ENCODE peak calls at places on chromosomes 16 and 17, in six cellular contexts. One of them, this sample, is unnamed.

GRCh38 chr17:47730681-47731080 is 2.4 kb upstream of the TBX21 start:
- DNase-seq in CD4-positive, alpha-beta T cell: no peak
- DNase-seq in fibroblast of the aortic adventitia: no peak
- DNase-seq in glutamatergic neuron: no peak
- DNase-seq in osteocyte: no peak
- DNase-seq in upper lobe of right lung: peak
- DNase-seq in this sample: no peak

GRCh38 chr17:66200685-66201092 is 8.8 kb upstream of the CEP112 start:
- DNase-seq in CD4-positive, alpha-beta T cell: peak
- DNase-seq in fibroblast of the aortic adventitia: peak
- DNase-seq in glutamatergic neuron: peak
- DNase-seq in osteocyte: no peak
- DNase-seq in upper lobe of right lung: no peak
- DNase-seq in this sample: peak

GRCh38 chr17:62807812-62808575 is at the start of gene MARCHF10:
- DNase-seq in CD4-positive, alpha-beta T cell: peak
- DNase-seq in fibroblast of the aortic adventitia: no peak
- DNase-seq in glutamatergic neuron: peak
- DNase-seq in osteocyte: peak
- DNase-seq in upper lobe of right lung: peak
- DNase-seq in this sample: no peak

GRCh38 chr17:39889200-39889599 is 21.2 kb downstream of the ZPBP2 start:
- DNase-seq in CD4-positive, alpha-beta T cell: no peak
- DNase-seq in fibroblast of the aortic adventitia: no peak
- DNase-seq in glutamatergic neuron: no peak
- DNase-seq in osteocyte: no peak
- DNase-seq in upper lobe of right lung: no peak
- DNase-seq in this sample: no peak

GRCh38 chr16:88681084-88681680 is 5.1 kb downstream of the SNAI3 start:
- DNase-seq in CD4-positive, alpha-beta T cell: peak
- DNase-seq in fibroblast of the aortic adventitia: no peak
- DNase-seq in glutamatergic neuron: no peak
- DNase-seq in osteocyte: no peak
- DNase-seq in upper lobe of right lung: no peak
- DNase-seq in this sample: no peak

GRCh38 chr17:14724770-14725169 is 423.9 kb downstream of the HS3ST3B1 start:
- DNase-seq in CD4-positive, alpha-beta T cell: no peak
- DNase-seq in fibroblast of the aortic adventitia: no peak
- DNase-seq in glutamatergic neuron: no peak
- DNase-seq in osteocyte: no peak
- DNase-seq in upper lobe of right lung: no peak
- DNase-seq in this sample: no peak

GRCh38 chr16:56226187-56226586 is 34.9 kb downstream of the GNAO1 start:
- DNase-seq in CD4-positive, alpha-beta T cell: no peak
- DNase-seq in fibroblast of the aortic adventitia: peak
- DNase-seq in glutamatergic neuron: no peak
- DNase-seq in osteocyte: no peak
- DNase-seq in upper lobe of right lung: no peak
- DNase-seq in this sample: no peak

GRCh38 chr17:38591759-38592241 is 14.0 kb downstream of the SRCIN1 start:
- DNase-seq in CD4-positive, alpha-beta T cell: no peak
- DNase-seq in fibroblast of the aortic adventitia: no peak
- DNase-seq in glutamatergic neuron: no peak
- DNase-seq in osteocyte: no peak
- DNase-seq in upper lobe of right lung: no peak
- DNase-seq in this sample: peak

GRCh38 chr17:47847341-47848197 is 3.4 kb downstream of the SP6 start:
- DNase-seq in CD4-positive, alpha-beta T cell: peak
- DNase-seq in fibroblast of the aortic adventitia: no peak
- DNase-seq in glutamatergic neuron: peak
- DNase-seq in osteocyte: no peak
- DNase-seq in upper lobe of right lung: no peak
- DNase-seq in this sample: no peak

GRCh38 chr17:41914358-41914766 is 4.4 kb downstream of the ACLY start:
- DNase-seq in CD4-positive, alpha-beta T cell: no peak
- DNase-seq in fibroblast of the aortic adventitia: peak
- DNase-seq in glutamatergic neuron: no peak
- DNase-seq in osteocyte: no peak
- DNase-seq in upper lobe of right lung: no peak
- DNase-seq in this sample: peak

GRCh38 chr17:16961792-16962191 is 10.1 kb downstream of the TNFRSF13B start:
- DNase-seq in CD4-positive, alpha-beta T cell: no peak
- DNase-seq in fibroblast of the aortic adventitia: no peak
- DNase-seq in glutamatergic neuron: no peak
- DNase-seq in osteocyte: no peak
- DNase-seq in upper lobe of right lung: no peak
- DNase-seq in this sample: no peak

GRCh38 chr16:728131-728889 is 1.4 kb downstream of the HAGHL start:
- DNase-seq in CD4-positive, alpha-beta T cell: peak
- DNase-seq in fibroblast of the aortic adventitia: peak
- DNase-seq in glutamatergic neuron: peak
- DNase-seq in osteocyte: peak
- DNase-seq in upper lobe of right lung: peak
- DNase-seq in this sample: peak

GRCh38 chr17:77815127-77815905 is 143.2 kb upstream of the TNRC6C start:
- DNase-seq in CD4-positive, alpha-beta T cell: no peak
- DNase-seq in fibroblast of the aortic adventitia: no peak
- DNase-seq in glutamatergic neuron: peak
- DNase-seq in osteocyte: no peak
- DNase-seq in upper lobe of right lung: no peak
- DNase-seq in this sample: no peak

GRCh38 chr16:2512920-2513404 is 790 bp upstream of the ATP6V0C start:
- DNase-seq in CD4-positive, alpha-beta T cell: peak
- DNase-seq in fibroblast of the aortic adventitia: no peak
- DNase-seq in glutamatergic neuron: peak
- DNase-seq in osteocyte: no peak
- DNase-seq in upper lobe of right lung: peak
- DNase-seq in this sample: no peak

GRCh38 chr17:29595107-29595942 is 2.4 kb downstream of the ANKRD13B start:
- DNase-seq in CD4-positive, alpha-beta T cell: no peak
- DNase-seq in fibroblast of the aortic adventitia: peak
- DNase-seq in glutamatergic neuron: no peak
- DNase-seq in osteocyte: no peak
- DNase-seq in upper lobe of right lung: no peak
- DNase-seq in this sample: peak

GRCh38 chr17:29594441-29595090 is 1.6 kb downstream of the ANKRD13B start:
- DNase-seq in CD4-positive, alpha-beta T cell: no peak
- DNase-seq in fibroblast of the aortic adventitia: no peak
- DNase-seq in glutamatergic neuron: peak
- DNase-seq in osteocyte: no peak
- DNase-seq in upper lobe of right lung: peak
- DNase-seq in this sample: no peak

GRCh38 chr17:29591737-29592624 is 951 bp upstream of the ANKRD13B start:
- DNase-seq in CD4-positive, alpha-beta T cell: peak
- DNase-seq in fibroblast of the aortic adventitia: no peak
- DNase-seq in glutamatergic neuron: peak
- DNase-seq in osteocyte: peak
- DNase-seq in upper lobe of right lung: peak
- DNase-seq in this sample: peak

GRCh38 chr17:29592850-29593545 is at the start of gene ANKRD13B:
- DNase-seq in CD4-positive, alpha-beta T cell: peak
- DNase-seq in fibroblast of the aortic adventitia: no peak
- DNase-seq in glutamatergic neuron: peak
- DNase-seq in osteocyte: no peak
- DNase-seq in upper lobe of right lung: peak
- DNase-seq in this sample: no peak

DNA sequence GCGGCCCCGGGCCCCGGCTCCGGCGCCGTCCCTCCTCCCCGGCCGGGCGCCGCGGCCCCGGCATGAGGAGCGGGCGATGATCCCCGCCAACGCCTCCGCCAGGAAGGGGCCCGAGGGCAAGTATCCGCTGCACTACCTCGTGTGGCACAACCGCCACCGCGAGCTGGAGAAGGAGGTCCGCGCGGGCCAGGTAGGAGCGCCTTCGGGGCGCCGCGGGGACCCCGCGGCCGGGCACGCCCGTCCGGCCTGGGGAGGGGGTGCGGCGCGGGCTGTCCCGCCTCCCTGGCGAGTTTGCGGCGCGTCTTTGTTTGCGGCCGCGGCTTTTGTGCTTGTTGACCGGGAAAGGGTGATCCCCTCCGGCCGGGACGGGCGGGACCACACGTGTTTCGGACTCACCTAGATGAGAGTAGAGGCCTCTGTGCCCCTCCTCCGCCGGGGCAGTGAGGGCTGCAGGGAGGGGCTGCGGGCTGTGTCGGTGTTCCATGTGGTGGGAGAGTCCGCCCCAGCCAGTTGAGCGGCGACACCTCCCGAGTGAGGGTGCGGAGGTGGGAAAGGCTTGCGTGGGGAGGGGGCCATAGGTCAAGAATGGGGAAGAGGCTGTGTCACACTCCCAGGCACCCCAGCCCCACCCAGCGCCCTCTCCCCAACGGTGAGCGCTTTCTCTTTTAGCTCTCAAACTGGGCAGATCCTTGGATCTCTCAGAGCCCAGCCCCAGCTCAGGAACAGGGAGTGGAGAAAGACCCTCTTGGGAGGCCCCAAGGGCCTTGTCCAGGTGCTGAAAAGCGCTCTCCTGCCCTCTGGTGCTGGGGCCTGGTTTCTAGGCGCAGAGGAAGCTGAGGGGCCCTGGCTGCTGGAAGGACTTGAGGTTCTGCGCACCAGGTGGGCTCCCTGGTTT is 861 bp downstream of the ANKRD13B start:
- DNase-seq in CD4-positive, alpha-beta T cell: no peak
- DNase-seq in fibroblast of the aortic adventitia: no peak
- DNase-seq in glutamatergic neuron: peak
- DNase-seq in osteocyte: no peak
- DNase-seq in upper lobe of right lung: peak
- DNase-seq in this sample: peak
- TF ChIP-seq CTCF in CD4-positive, alpha-beta T cell: peak
- TF ChIP-seq CTCF in fibroblast of the aortic adventitia: peak
- TF ChIP-seq CTCF in glutamatergic neuron: no peak
- TF ChIP-seq CTCF in osteocyte: peak
- TF ChIP-seq CTCF in upper lobe of right lung: no peak
- TF ChIP-seq CTCF in this sample: peak

GRCh38 chr16:3717235-3718018 is at the start of gene TRAP1:
- DNase-seq in CD4-positive, alpha-beta T cell: peak
- DNase-seq in fibroblast of the aortic adventitia: peak
- DNase-seq in glutamatergic neuron: peak
- DNase-seq in osteocyte: peak
- DNase-seq in upper lobe of right lung: peak
- DNase-seq in this sample: peak
- TF ChIP-seq CTCF in CD4-positive, alpha-beta T cell: no peak
- TF ChIP-seq CTCF in fibroblast of the aortic adventitia: no peak
- TF ChIP-seq CTCF in glutamatergic neuron: no peak
- TF ChIP-seq CTCF in osteocyte: no peak
- TF ChIP-seq CTCF in upper lobe of right lung: no peak
- TF ChIP-seq CTCF in this sample: no peak

DNA sequence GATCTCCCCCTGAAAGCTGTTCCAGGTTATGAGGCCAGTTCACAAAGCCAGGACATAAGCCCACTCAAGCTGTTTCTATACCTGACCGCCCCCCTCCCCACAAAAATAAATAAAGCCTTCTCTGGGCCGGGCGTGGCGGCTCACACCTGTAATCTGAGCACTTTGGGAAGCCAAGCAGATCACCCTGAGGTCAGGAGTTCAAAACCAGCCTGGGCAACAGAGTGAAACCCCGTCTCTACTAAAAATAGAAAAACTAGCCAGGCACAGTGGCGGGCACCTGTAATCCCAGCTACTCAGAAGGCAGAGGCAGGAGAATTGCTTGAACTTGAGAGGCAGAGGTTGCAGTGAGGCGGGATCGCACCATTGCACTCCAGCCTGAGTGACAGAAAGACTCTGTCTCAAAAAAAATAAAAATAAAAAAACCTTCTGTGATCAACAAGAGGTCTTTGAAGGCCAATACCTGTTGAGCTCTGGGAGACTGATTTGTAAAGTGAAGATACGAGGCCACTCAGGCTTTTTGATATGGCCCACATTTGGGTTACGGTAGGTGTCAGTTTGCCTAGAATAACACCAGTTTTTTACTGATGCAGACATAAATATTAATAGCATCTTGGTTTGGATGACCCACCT is 2.2 kb downstream of the KDM8 start:
- DNase-seq in CD4-positive, alpha-beta T cell: no peak
- DNase-seq in fibroblast of the aortic adventitia: no peak
- DNase-seq in glutamatergic neuron: no peak
- DNase-seq in osteocyte: no peak
- DNase-seq in upper lobe of right lung: no peak
- DNase-seq in this sample: no peak
- TF ChIP-seq CTCF in CD4-positive, alpha-beta T cell: no peak
- TF ChIP-seq CTCF in fibroblast of the aortic adventitia: no peak
- TF ChIP-seq CTCF in glutamatergic neuron: no peak
- TF ChIP-seq CTCF in osteocyte: no peak
- TF ChIP-seq CTCF in upper lobe of right lung: no peak
- TF ChIP-seq CTCF in this sample: no peak

GRCh38 chr17:60524463-60525346 is 1.3 kb downstream of the APPBP2 start:
- DNase-seq in CD4-positive, alpha-beta T cell: no peak
- DNase-seq in fibroblast of the aortic adventitia: peak
- DNase-seq in glutamatergic neuron: no peak
- DNase-seq in osteocyte: no peak
- DNase-seq in upper lobe of right lung: no peak
- DNase-seq in this sample: peak
- TF ChIP-seq CTCF in CD4-positive, alpha-beta T cell: no peak
- TF ChIP-seq CTCF in fibroblast of the aortic adventitia: no peak
- TF ChIP-seq CTCF in glutamatergic neuron: no peak
- TF ChIP-seq CTCF in osteocyte: no peak
- TF ChIP-seq CTCF in upper lobe of right lung: no peak
- TF ChIP-seq CTCF in this sample: no peak

GRCh38 chr16:8925455-8925854 is 38.3 kb downstream of the USP7 start:
- DNase-seq in CD4-positive, alpha-beta T cell: no peak
- DNase-seq in fibroblast of the aortic adventitia: no peak
- DNase-seq in glutamatergic neuron: no peak
- DNase-seq in osteocyte: no peak
- DNase-seq in upper lobe of right lung: no peak
- DNase-seq in this sample: no peak

GRCh38 chr16:8924214-8924613 is 39.5 kb downstream of the USP7 start:
- DNase-seq in CD4-positive, alpha-beta T cell: no peak
- DNase-seq in fibroblast of the aortic adventitia: no peak
- DNase-seq in glutamatergic neuron: no peak
- DNase-seq in osteocyte: no peak
- DNase-seq in upper lobe of right lung: peak
- DNase-seq in this sample: no peak

GRCh38 chr16:8921626-8921984 is 39.5 kb downstream of the LITAFD start:
- DNase-seq in CD4-positive, alpha-beta T cell: no peak
- DNase-seq in fibroblast of the aortic adventitia: no peak
- DNase-seq in glutamatergic neuron: no peak
- DNase-seq in osteocyte: no peak
- DNase-seq in upper lobe of right lung: no peak
- DNase-seq in this sample: no peak

GRCh38 chr16:8920676-8921625 is 38.8 kb downstream of the LITAFD start:
- DNase-seq in CD4-positive, alpha-beta T cell: no peak
- DNase-seq in fibroblast of the aortic adventitia: peak
- DNase-seq in glutamatergic neuron: no peak
- DNase-seq in osteocyte: no peak
- DNase-seq in upper lobe of right lung: no peak
- DNase-seq in this sample: peak

DNA sequence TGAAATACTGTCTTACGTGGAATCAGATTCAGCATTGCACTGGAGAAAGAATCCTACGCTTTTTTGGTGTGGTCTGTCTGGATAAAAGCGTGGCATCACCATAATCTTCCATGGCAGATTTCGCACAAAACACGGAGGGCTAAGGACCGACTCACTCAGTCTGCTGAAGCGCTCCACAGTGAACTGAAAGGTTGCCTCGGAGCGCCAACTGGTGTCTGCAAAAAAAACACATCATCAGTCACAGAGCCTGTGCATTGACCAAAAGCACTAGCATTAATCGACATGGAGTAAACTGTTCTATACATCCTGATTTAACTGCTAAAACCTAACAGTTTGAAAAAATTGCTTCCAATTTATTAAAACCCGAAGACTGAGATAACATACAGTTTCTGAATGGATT is 40.5 kb downstream of the USP7 start:
- DNase-seq in CD4-positive, alpha-beta T cell: no peak
- DNase-seq in fibroblast of the aortic adventitia: no peak
- DNase-seq in glutamatergic neuron: no peak
- DNase-seq in osteocyte: no peak
- DNase-seq in upper lobe of right lung: no peak
- DNase-seq in this sample: no peak
- TF ChIP-seq CTCF in CD4-positive, alpha-beta T cell: no peak
- TF ChIP-seq CTCF in fibroblast of the aortic adventitia: no peak
- TF ChIP-seq CTCF in glutamatergic neuron: no peak
- TF ChIP-seq CTCF in osteocyte: no peak
- TF ChIP-seq CTCF in upper lobe of right lung: no peak
- TF ChIP-seq CTCF in this sample: no peak